ENCODE peak calls at places on chromosomes 3 and 15, in seven cellular contexts. S is body of pancreas, V is lower lobe of right lung, Z is HFF-Myc, P is psoas muscle, T is nephron progenitor cell, Y is foreskin fibroblast. I is an unnamed sample.
A peak's percentile ranks its signal among the peaks of the same experiment; 100 is the strongest.

GRCh38 chr15:74531144-74531811 is 9.7 kb upstream of the ARID3B start:
- DNase-seq in T (no peak), S (no peak), P (no peak), Z (no peak), V (no peak), Y (peak; percentile 80), I (no peak)

GRCh38 chr3:108136888-108137814 is 46.3 kb upstream of the CD47 start:
- DNase-seq in Y (no peak), V (no peak), S (peak; percentile 30), T (no peak), P (no peak), Z (no peak), I (no peak)

GRCh38 chr3:25904248-25904647 is 114.4 kb downstream of the OXSM start:
- DNase-seq in T (no peak), Z (no peak), P (no peak), S (no peak), V (no peak), Y (no peak), I (no peak)

GRCh38 chr15:70090436-70091291 is 7.1 kb downstream of the TLE3 start:
- DNase-seq in S (no peak), P (no peak), Y (no peak), T (no peak), Z (no peak), V (no peak), I (no peak)

GRCh38 chr3:43004282-43004681 is 25.2 kb downstream of the GASK1A start:
- DNase-seq in V (no peak), T (no peak), S (no peak), Y (peak; percentile 60), P (no peak), Z (no peak), I (no peak)

GRCh38 chr3:27333843-27334242 is 35.3 kb downstream of the NEK10 start:
- DNase-seq in P (no peak), V (no peak), Y (no peak), Z (no peak), T (no peak), S (no peak), I (no peak)

GRCh38 chr15:44798815-44799214 is 62.5 kb downstream of the TRIM69 start:
- DNase-seq in Y (peak; percentile 8), T (no peak), Z (no peak), V (no peak), P (no peak), S (no peak), I (no peak)

GRCh38 chr3:113947372-113948014 is at the start of gene ZDHHC23:
- DNase-seq in T (peak; percentile 76), V (peak; percentile 88), S (peak; percentile 90), Z (peak; percentile 11), P (peak; percentile 76), Y (peak; percentile 84), I (peak; percentile 69)

GRCh38 chr15:38128389-38128788 is 124.2 kb upstream of the SPRED1 start:
- DNase-seq in Z (no peak), Y (peak; percentile 63), P (no peak), T (no peak), S (no peak), V (no peak), I (no peak)

GRCh38 chr15:70101459-70102113 is 3.9 kb upstream of the TLE3 start:
- DNase-seq in T (peak; percentile 79), Z (peak; percentile 90), P (no peak), Y (peak; percentile 84), S (peak; percentile 93), V (no peak), I (no peak)

GRCh38 chr3:133367431-133367830 is 32.4 kb upstream of the BFSP2 start:
- DNase-seq in T (no peak), S (no peak), Z (no peak), P (no peak), V (no peak), Y (no peak), I (no peak)

GRCh38 chr3:62833538-62833937 is 41.7 kb downstream of the CADPS start:
- DNase-seq in S (no peak), P (no peak), Y (peak; percentile 7), T (no peak), V (no peak), Z (no peak), I (no peak)
- TF ChIP-seq CTCF in S (no peak), P (no peak), Y (peak; percentile 46), T (peak; percentile 39), V (no peak), Z (peak; percentile 44), I (no peak)

DNA sequence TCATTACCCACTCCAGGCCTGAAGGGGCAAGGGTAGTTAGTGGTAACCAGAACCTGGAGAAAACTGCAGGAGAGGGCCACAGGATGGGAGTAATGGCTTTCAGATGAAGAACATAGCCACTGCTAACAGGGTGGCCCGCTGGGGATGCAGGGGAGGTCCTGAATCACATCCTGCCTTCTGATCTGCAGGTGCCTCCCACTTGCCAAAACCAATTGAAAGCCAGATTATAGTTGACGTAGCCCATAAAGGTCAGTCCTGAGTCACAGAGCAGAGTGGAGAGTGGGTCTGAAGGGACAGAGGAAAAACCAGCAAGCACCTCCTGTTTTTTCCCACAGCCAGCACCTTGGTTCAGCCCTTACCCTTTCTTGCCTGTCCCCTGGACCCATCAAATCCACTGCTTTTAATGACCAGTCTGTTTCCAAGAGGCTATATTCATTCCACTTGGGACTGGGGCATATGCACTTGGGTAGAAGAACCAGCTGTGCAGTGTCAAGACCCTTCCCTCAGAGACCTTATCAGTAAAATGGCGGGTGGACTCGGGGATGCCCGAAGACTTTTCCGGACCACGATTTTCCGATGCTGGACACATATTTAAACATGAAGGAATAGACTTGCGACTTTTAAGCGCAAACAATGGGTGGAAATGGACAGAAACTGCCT is 605 bp upstream of the SLC35G2 start:
- DNase-seq in P (peak; percentile 35), S (peak; percentile 86), Y (peak; percentile 80), Z (peak; percentile 92), V (no peak), T (peak; percentile 21), I (peak; percentile 89)
- TF ChIP-seq CTCF in P (no peak), S (no peak), Y (peak; percentile 6), Z (peak; percentile 21), V (no peak), T (no peak), I (no peak)

GRCh38 chr3:122107171-122107570 is 52.0 kb downstream of the CD86 start:
- DNase-seq in P (no peak), T (no peak), Y (no peak), S (no peak), Z (no peak), V (no peak), I (no peak)

GRCh38 chr3:122111974-122112373 is 56.8 kb downstream of the CD86 start:
- DNase-seq in T (no peak), Z (no peak), Y (no peak), V (no peak), S (no peak), P (no peak), I (no peak)

DNA sequence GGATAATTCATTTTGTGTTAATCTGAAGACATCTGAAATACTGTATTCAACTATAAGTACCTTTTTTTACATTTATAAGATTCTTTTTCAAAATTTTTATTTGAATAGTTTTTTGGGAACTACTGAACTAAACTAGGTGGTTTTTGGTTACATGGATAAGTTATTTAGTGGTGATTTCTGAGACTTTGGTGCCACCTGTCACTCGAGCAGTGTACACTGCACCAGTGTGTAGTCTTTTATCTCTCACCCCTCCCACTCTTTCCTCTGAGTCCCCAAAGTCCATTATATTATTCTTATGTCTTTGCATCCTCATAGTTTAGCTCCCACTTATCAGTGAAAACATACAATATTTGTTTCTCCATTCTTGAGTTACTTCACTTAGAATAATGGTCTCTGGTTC is 57.6 kb downstream of the CD86 start:
- DNase-seq in V (no peak), S (no peak), Z (no peak), Y (no peak), P (no peak), T (no peak), I (no peak)
- TF ChIP-seq CTCF in V (no peak), S (no peak), Z (no peak), Y (no peak), P (no peak), T (no peak), I (no peak)

GRCh38 chr3:117914540-117914939 is 1120.1 kb downstream of the IGSF11 start:
- DNase-seq in P (no peak), S (no peak), Y (no peak), Z (no peak), T (no peak), V (no peak), I (no peak)
- TF ChIP-seq CTCF in P (no peak), S (no peak), Y (no peak), Z (no peak), T (no peak), V (no peak), I (no peak)